ENCODE peak calls at places on chromosomes 7 and 10, in ten cellular contexts. R is endothelial cell of umbilical vein, X is PC-9, G is cardiac fibroblast, U is upper lobe of right lung, O is psoas muscle, B is fibroblast of villous mesenchyme, P is right lobe of liver, S is lower lobe of right lung, L is brain microvascular endothelial cell. V is an unnamed sample.

GRCh38 chr10:818010-818409 is 113.5 kb downstream of the LARP4B start:
- DNase-seq in R (no peak), X (no peak), G (no peak), U (no peak), O (no peak), B (peak; percentile 21), P (no peak), S (no peak), L (peak; percentile 15), V (no peak)

GRCh38 chr7:144384555-144385245 is 18.8 kb downstream of the NOBOX start:
- DNase-seq in R (no peak), X (peak; percentile 41), G (peak; percentile 50), U (no peak), O (no peak), B (peak; percentile 16), P (no peak), S (no peak), L (peak; percentile 52), V (peak; percentile 70)

GRCh38 chr10:124196659-124197058 is 103.3 kb upstream of the CHST15 start:
- DNase-seq in R (no peak), X (no peak), G (no peak), U (no peak), O (no peak), B (no peak), P (peak; percentile 16), S (no peak), L (no peak), V (no peak)

GRCh38 chr7:40541336-40541735 is 406.5 kb downstream of the SUGCT start:
- DNase-seq in R (no peak), X (no peak), G (peak; percentile 49), U (no peak), O (no peak), B (peak; percentile 61), P (no peak), S (no peak), L (no peak), V (no peak)

GRCh38 chr7:95796617-95797016 is 24.3 kb downstream of the DYNC1I1 start:
- DNase-seq in R (no peak), X (no peak), G (no peak), U (no peak), O (no peak), B (no peak), P (no peak), S (no peak), L (no peak), V (no peak)

GRCh38 chr10:100567826-100568225 is 32.1 kb downstream of the HIF1AN start:
- DNase-seq in R (no peak), X (no peak), G (no peak), U (no peak), O (no peak), B (no peak), P (no peak), S (no peak), L (no peak), V (no peak)

GRCh38 chr7:99742737-99743394 is 7.9 kb upstream of the CYP3A7 start:
- DNase-seq in R (no peak), X (no peak), G (no peak), U (no peak), O (no peak), B (no peak), P (peak; percentile 61), S (no peak), L (no peak), V (no peak)

GRCh38 chr7:79547132-79547531 is 93.7 kb upstream of the MAGI2 start:
- DNase-seq in R (no peak), X (no peak), G (no peak), U (no peak), O (no peak), B (no peak), P (no peak), S (no peak), L (no peak), V (no peak)

GRCh38 chr10:5538892-5539651 is 14.3 kb downstream of the CALML3 start:
- DNase-seq in R (no peak), X (no peak), G (no peak), U (peak; percentile 30), O (no peak), B (peak; percentile 60), P (peak; percentile 44), S (peak; percentile 28), L (no peak), V (no peak)

GRCh38 chr10:103820101-103821062 is 35.0 kb downstream of the SH3PXD2A start:
- DNase-seq in R (peak; percentile 57), X (no peak), G (peak; percentile 65), U (peak; percentile 73), O (peak; percentile 78), B (peak; percentile 23), P (no peak), S (peak; percentile 60), L (peak; percentile 11), V (no peak)

GRCh38 chr10:124408357-124408756 is 10.4 kb downstream of the OAT start:
- DNase-seq in R (no peak), X (no peak), G (no peak), U (no peak), O (no peak), B (no peak), P (no peak), S (no peak), L (no peak), V (no peak)

GRCh38 chr10:18683427-18683826 is 24.2 kb downstream of the ARL5B start:
- DNase-seq in R (no peak), X (no peak), G (peak; percentile 65), U (no peak), O (no peak), B (peak; percentile 54), P (no peak), S (no peak), L (no peak), V (no peak)

GRCh38 chr7:127317447-127317961 is 64.8 kb upstream of the GRM8 start:
- DNase-seq in R (no peak), X (no peak), G (peak; percentile 94), U (no peak), O (no peak), B (no peak), P (no peak), S (no peak), L (no peak), V (no peak)

DNA sequence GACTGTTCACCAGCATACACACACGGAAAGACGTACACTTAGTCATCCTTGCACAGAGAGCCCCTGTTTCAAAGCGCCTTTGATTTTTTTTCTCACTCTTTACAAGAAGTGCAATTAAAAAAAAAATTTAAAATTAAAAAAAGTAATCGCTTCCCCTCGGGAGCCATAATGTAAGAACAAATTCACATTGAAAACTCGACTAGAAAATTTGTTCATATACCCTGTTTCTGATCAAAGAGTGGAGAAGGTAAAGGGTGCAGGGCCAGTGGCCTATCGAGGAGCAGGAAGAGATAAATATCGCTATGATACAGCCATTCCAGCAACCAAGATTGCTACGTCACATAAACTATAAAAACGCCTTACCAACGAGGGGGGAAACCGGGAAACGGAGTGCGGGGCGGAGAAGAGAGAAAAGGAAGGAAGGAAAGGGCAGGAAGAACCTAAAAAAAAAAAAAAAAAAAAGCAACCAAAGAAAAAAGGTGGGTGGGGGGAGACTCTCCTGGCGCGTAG is 5.0 kb upstream of the HOXA2 start:
- DNase-seq in R (peak; percentile 66), X (no peak), G (no peak), U (no peak), O (no peak), B (no peak), P (no peak), S (no peak), L (no peak), V (no peak)
- H3K4me3 ChIP-seq in R (no peak overlapping the region), X (no peak overlapping the region), G (no peak overlapping the region), U (peak overlapping the region; percentile 46), O (peak overlapping the region; percentile 70), B (no peak overlapping the region), P (no peak overlapping the region), S (peak overlapping the region; percentile 49), L (peak overlapping the region; percentile 26), V (peak overlapping the region; percentile 24)

GRCh38 chr10:79292789-79293746 is 54.2 kb upstream of the PPIF start:
- DNase-seq in R (no peak), X (no peak), G (no peak), U (no peak), O (no peak), B (peak; percentile 11), P (no peak), S (no peak), L (no peak), V (no peak)
- TF ChIP-seq CTCF in R (peak; percentile 65), X (peak; percentile 73), G (peak; percentile 63), U (peak; percentile 34), O (peak; percentile 28), B (peak; percentile 62), P (peak; percentile 34), S (peak; percentile 40), L (peak; percentile 74), V (peak; percentile 68)

DNA sequence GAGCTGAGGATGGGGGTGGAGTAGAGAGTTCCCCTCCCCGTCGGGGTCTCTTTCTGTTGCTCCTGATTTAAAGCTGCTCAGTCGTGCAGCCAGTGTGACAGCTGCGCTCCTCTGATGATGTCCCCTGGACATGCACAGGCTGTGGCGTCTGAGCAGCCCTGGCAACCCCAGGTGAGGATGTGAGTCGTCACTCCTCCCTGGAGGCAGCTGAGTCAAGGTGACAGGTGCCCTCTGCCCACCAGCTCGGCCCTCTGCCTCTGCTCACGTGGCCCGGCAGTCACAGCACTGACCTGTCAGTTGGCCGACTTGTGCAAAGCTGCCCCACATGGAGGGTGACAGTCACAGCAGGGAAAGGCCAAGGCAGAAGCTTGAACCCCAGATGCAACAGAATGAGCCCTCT is 33.9 kb downstream of the ANXA8 start:
- DNase-seq in R (no peak), X (peak; percentile 36), G (no peak), U (peak; percentile 47), O (no peak), B (no peak), P (no peak), S (peak; percentile 27), L (no peak), V (no peak)
- H3K4me3 ChIP-seq in R (no peak overlapping the region), X (no peak overlapping the region), G (no peak overlapping the region), U (no peak overlapping the region), O (no peak overlapping the region), B (no peak overlapping the region), P (no peak overlapping the region), S (no peak overlapping the region), L (no peak overlapping the region), V (no peak overlapping the region)

GRCh38 chr10:3047622-3047995 is 19.7 kb upstream of the PFKP start:
- DNase-seq in R (no peak), X (no peak), G (no peak), U (no peak), O (no peak), B (no peak), P (no peak), S (no peak), L (no peak), V (no peak)

GRCh38 chr10:3046210-3046779 is 21.1 kb upstream of the PFKP start:
- DNase-seq in R (no peak), X (no peak), G (no peak), U (no peak), O (no peak), B (no peak), P (no peak), S (no peak), L (no peak), V (no peak)

GRCh38 chr10:3046941-3047621 is 20.3 kb upstream of the PFKP start:
- DNase-seq in R (no peak), X (no peak), G (peak; percentile 19), U (no peak), O (no peak), B (no peak), P (no peak), S (no peak), L (no peak), V (peak; percentile 47)

GRCh38 chr10:3043512-3044368 is 23.6 kb upstream of the PFKP start:
- DNase-seq in R (peak; percentile 75), X (peak; percentile 69), G (peak; percentile 87), U (no peak), O (peak; percentile 47), B (peak; percentile 87), P (no peak), S (peak; percentile 64), L (peak; percentile 72), V (no peak)

GRCh38 chr10:3045471-3046209 is 21.7 kb upstream of the PFKP start:
- DNase-seq in R (peak; percentile 80), X (peak; percentile 96), G (peak; percentile 90), U (peak; percentile 89), O (peak; percentile 61), B (peak; percentile 87), P (no peak), S (peak; percentile 78), L (peak; percentile 70), V (peak; percentile 63)
- TF ChIP-seq CTCF in R (peak; percentile 58), X (no peak), G (peak; percentile 64), U (no peak), O (no peak), B (peak; percentile 46), P (no peak), S (no peak), L (peak; percentile 64), V (peak; percentile 24)